ENCODE peak calls at places on chromosome 20, in five cellular contexts. One of them, this sample, is unnamed.

GRCh38 chr20:61331542-61331941 is 79.5 kb downstream of the CDH4 start:
- DNase-seq in AG09309: no peak
- DNase-seq in mesothelial cell of epicardium: peak
- DNase-seq in ascending aorta: no peak
- DNase-seq in progenitor cell of endocrine pancreas: no peak
- DNase-seq in this sample: peak

GRCh38 chr20:39116020-39116419 is 153.9 kb downstream of the DHX35 start:
- DNase-seq in ascending aorta: no peak
- DNase-seq in mesothelial cell of epicardium: no peak
- DNase-seq in progenitor cell of endocrine pancreas: no peak
- DNase-seq in AG09309: no peak
- DNase-seq in this sample: no peak

GRCh38 chr20:46013826-46014516 is 5.3 kb downstream of the MMP9 start:
- DNase-seq in AG09309: no peak
- DNase-seq in mesothelial cell of epicardium: no peak
- DNase-seq in ascending aorta: no peak
- DNase-seq in progenitor cell of endocrine pancreas: peak
- DNase-seq in this sample: peak

GRCh38 chr20:14918981-14919380 is 581.6 kb upstream of the FLRT3 start:
- DNase-seq in AG09309: no peak
- DNase-seq in ascending aorta: no peak
- DNase-seq in mesothelial cell of epicardium: no peak
- DNase-seq in progenitor cell of endocrine pancreas: no peak
- DNase-seq in this sample: no peak

GRCh38 chr20:5660346-5660745 is 89.9 kb upstream of the SHLD1 start:
- DNase-seq in AG09309: no peak
- DNase-seq in progenitor cell of endocrine pancreas: no peak
- DNase-seq in ascending aorta: no peak
- DNase-seq in mesothelial cell of epicardium: no peak
- DNase-seq in this sample: no peak

GRCh38 chr20:24721891-24722530 is 227.1 kb upstream of the CST7 start:
- DNase-seq in progenitor cell of endocrine pancreas: no peak
- DNase-seq in mesothelial cell of epicardium: no peak
- DNase-seq in ascending aorta: no peak
- DNase-seq in AG09309: no peak
- DNase-seq in this sample: no peak

GRCh38 chr20:38658879-38659612 is 57.4 kb downstream of the ARHGAP40 start:
- DNase-seq in mesothelial cell of epicardium: no peak
- DNase-seq in progenitor cell of endocrine pancreas: peak
- DNase-seq in ascending aorta: no peak
- DNase-seq in AG09309: no peak
- DNase-seq in this sample: no peak

GRCh38 chr20:42530855-42531674 is 658.6 kb downstream of the PTPRT start:
- DNase-seq in progenitor cell of endocrine pancreas: no peak
- DNase-seq in mesothelial cell of epicardium: no peak
- DNase-seq in AG09309: no peak
- DNase-seq in ascending aorta: no peak
- DNase-seq in this sample: no peak

GRCh38 chr20:37989601-37990001 is 43.7 kb downstream of the TTI1 start:
- DNase-seq in progenitor cell of endocrine pancreas: no peak
- DNase-seq in mesothelial cell of epicardium: no peak
- DNase-seq in ascending aorta: no peak
- DNase-seq in AG09309: no peak
- DNase-seq in this sample: no peak

GRCh38 chr20:52105573-52106422 is 85.8 kb downstream of the ZFP64 start:
- DNase-seq in ascending aorta: no peak
- DNase-seq in progenitor cell of endocrine pancreas: peak
- DNase-seq in AG09309: no peak
- DNase-seq in mesothelial cell of epicardium: no peak
- DNase-seq in this sample: no peak

GRCh38 chr20:58497076-58497665 is 18.0 kb downstream of the APCDD1L start:
- DNase-seq in AG09309: no peak
- DNase-seq in ascending aorta: no peak
- DNase-seq in progenitor cell of endocrine pancreas: no peak
- DNase-seq in mesothelial cell of epicardium: no peak
- DNase-seq in this sample: no peak

GRCh38 chr20:33169176-33169794 is 1.3 kb downstream of the BPIFA2 start:
- DNase-seq in AG09309: no peak
- DNase-seq in progenitor cell of endocrine pancreas: no peak
- DNase-seq in ascending aorta: no peak
- DNase-seq in mesothelial cell of epicardium: no peak
- DNase-seq in this sample: no peak

GRCh38 chr20:1897965-1898464 is 2.8 kb downstream of the SIRPA start:
- DNase-seq in ascending aorta: peak
- DNase-seq in mesothelial cell of epicardium: no peak
- DNase-seq in progenitor cell of endocrine pancreas: no peak
- DNase-seq in AG09309: no peak
- DNase-seq in this sample: peak

GRCh38 chr20:21633829-21634228 is 71.6 kb upstream of the PAX1 start:
- DNase-seq in progenitor cell of endocrine pancreas: no peak
- DNase-seq in mesothelial cell of epicardium: no peak
- DNase-seq in ascending aorta: no peak
- DNase-seq in AG09309: no peak
- DNase-seq in this sample: no peak

GRCh38 chr20:7214081-7214740 is 446.7 kb downstream of the BMP2 start:
- DNase-seq in mesothelial cell of epicardium: no peak
- DNase-seq in ascending aorta: no peak
- DNase-seq in AG09309: no peak
- DNase-seq in progenitor cell of endocrine pancreas: no peak
- DNase-seq in this sample: no peak

GRCh38 chr20:2610941-2611720 is 41.3 kb upstream of the NOP56 start:
- DNase-seq in mesothelial cell of epicardium: no peak
- DNase-seq in ascending aorta: no peak
- DNase-seq in AG09309: no peak
- DNase-seq in progenitor cell of endocrine pancreas: no peak
- DNase-seq in this sample: no peak

GRCh38 chr20:7171911-7172310 is 404.4 kb downstream of the BMP2 start:
- DNase-seq in ascending aorta: no peak
- DNase-seq in progenitor cell of endocrine pancreas: no peak
- DNase-seq in AG09309: peak
- DNase-seq in mesothelial cell of epicardium: no peak
- DNase-seq in this sample: no peak

GRCh38 chr20:33882018-33882417 is 70.9 kb downstream of the CHMP4B start:
- DNase-seq in progenitor cell of endocrine pancreas: no peak
- DNase-seq in AG09309: no peak
- DNase-seq in mesothelial cell of epicardium: no peak
- DNase-seq in ascending aorta: no peak
- DNase-seq in this sample: no peak

GRCh38 chr20:38894091-38894847 is 31.9 kb upstream of the FAM83D start:
- DNase-seq in mesothelial cell of epicardium: no peak
- DNase-seq in ascending aorta: no peak
- DNase-seq in AG09309: no peak
- DNase-seq in progenitor cell of endocrine pancreas: no peak
- DNase-seq in this sample: no peak

GRCh38 chr20:24949756-24950127 is 673 bp downstream of the CST7 start:
- DNase-seq in AG09309: no peak
- DNase-seq in mesothelial cell of epicardium: no peak
- DNase-seq in progenitor cell of endocrine pancreas: no peak
- DNase-seq in ascending aorta: no peak
- DNase-seq in this sample: no peak

GRCh38 chr20:39117486-39117885 is 155.3 kb downstream of the DHX35 start:
- DNase-seq in ascending aorta: no peak
- DNase-seq in progenitor cell of endocrine pancreas: no peak
- DNase-seq in mesothelial cell of epicardium: no peak
- DNase-seq in AG09309: no peak
- DNase-seq in this sample: no peak

GRCh38 chr20:57146155-57146554 is 120.3 kb downstream of the BMP7 start:
- DNase-seq in progenitor cell of endocrine pancreas: no peak
- DNase-seq in AG09309: no peak
- DNase-seq in ascending aorta: no peak
- DNase-seq in mesothelial cell of epicardium: no peak
- DNase-seq in this sample: no peak

GRCh38 chr20:61801065-61801360 is 264.7 kb downstream of the TAF4 start:
- DNase-seq in progenitor cell of endocrine pancreas: no peak
- DNase-seq in ascending aorta: no peak
- DNase-seq in AG09309: no peak
- DNase-seq in mesothelial cell of epicardium: peak
- DNase-seq in this sample: no peak

GRCh38 chr20:25863536-25864325 is 167.1 kb upstream of the ZNF337 start:
- DNase-seq in AG09309: no peak
- DNase-seq in mesothelial cell of epicardium: no peak
- DNase-seq in ascending aorta: no peak
- DNase-seq in progenitor cell of endocrine pancreas: no peak
- DNase-seq in this sample: no peak

GRCh38 chr20:55269913-55270312 is 735.4 kb downstream of the CBLN4 start:
- DNase-seq in progenitor cell of endocrine pancreas: no peak
- DNase-seq in AG09309: no peak
- DNase-seq in ascending aorta: no peak
- DNase-seq in mesothelial cell of epicardium: no peak
- DNase-seq in this sample: no peak
- TF ChIP-seq CTCF in progenitor cell of endocrine pancreas: no peak
- TF ChIP-seq CTCF in AG09309: no peak
- TF ChIP-seq CTCF in ascending aorta: no peak
- TF ChIP-seq CTCF in mesothelial cell of epicardium: no peak
- TF ChIP-seq CTCF in this sample: no peak

GRCh38 chr20:40251284-40251932 is 437.6 kb downstream of the MAFB start:
- DNase-seq in progenitor cell of endocrine pancreas: no peak
- DNase-seq in AG09309: no peak
- DNase-seq in ascending aorta: no peak
- DNase-seq in mesothelial cell of epicardium: no peak
- DNase-seq in this sample: no peak
- TF ChIP-seq CTCF in progenitor cell of endocrine pancreas: peak
- TF ChIP-seq CTCF in AG09309: peak
- TF ChIP-seq CTCF in ascending aorta: peak
- TF ChIP-seq CTCF in mesothelial cell of epicardium: no peak
- TF ChIP-seq CTCF in this sample: peak

GRCh38 chr20:49982346-49983122 is at the start of gene SNAI1:
- DNase-seq in AG09309: peak
- DNase-seq in ascending aorta: peak
- DNase-seq in progenitor cell of endocrine pancreas: peak
- DNase-seq in mesothelial cell of epicardium: peak
- DNase-seq in this sample: peak
- TF ChIP-seq CTCF in AG09309: peak
- TF ChIP-seq CTCF in ascending aorta: peak
- TF ChIP-seq CTCF in progenitor cell of endocrine pancreas: peak
- TF ChIP-seq CTCF in mesothelial cell of epicardium: peak
- TF ChIP-seq CTCF in this sample: peak

DNA sequence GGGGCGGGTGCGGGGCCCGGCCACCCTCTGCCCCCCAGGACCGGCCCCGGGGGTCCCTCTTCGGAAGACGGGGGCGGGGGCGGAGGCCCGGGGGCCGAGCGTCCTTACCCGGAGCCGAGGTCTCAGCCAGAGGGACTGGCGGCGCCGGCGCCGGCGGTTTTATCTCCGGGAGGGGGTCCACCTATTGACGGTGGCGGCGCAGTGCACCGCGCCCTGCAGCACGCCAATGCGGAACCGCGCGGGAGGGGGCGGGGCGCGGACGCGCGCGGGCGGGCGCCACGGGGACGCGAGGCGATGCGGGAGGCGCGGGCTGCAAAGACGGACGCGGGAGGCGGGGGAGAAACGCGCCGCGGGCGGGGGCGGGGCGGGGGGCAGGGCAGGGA is at the start of gene EEF1A2:
- DNase-seq in ascending aorta: no peak
- DNase-seq in mesothelial cell of epicardium: no peak
- DNase-seq in AG09309: no peak
- DNase-seq in progenitor cell of endocrine pancreas: peak
- DNase-seq in this sample: no peak
- TF ChIP-seq CTCF in ascending aorta: peak
- TF ChIP-seq CTCF in mesothelial cell of epicardium: no peak
- TF ChIP-seq CTCF in AG09309: no peak
- TF ChIP-seq CTCF in progenitor cell of endocrine pancreas: no peak
- TF ChIP-seq CTCF in this sample: peak

DNA sequence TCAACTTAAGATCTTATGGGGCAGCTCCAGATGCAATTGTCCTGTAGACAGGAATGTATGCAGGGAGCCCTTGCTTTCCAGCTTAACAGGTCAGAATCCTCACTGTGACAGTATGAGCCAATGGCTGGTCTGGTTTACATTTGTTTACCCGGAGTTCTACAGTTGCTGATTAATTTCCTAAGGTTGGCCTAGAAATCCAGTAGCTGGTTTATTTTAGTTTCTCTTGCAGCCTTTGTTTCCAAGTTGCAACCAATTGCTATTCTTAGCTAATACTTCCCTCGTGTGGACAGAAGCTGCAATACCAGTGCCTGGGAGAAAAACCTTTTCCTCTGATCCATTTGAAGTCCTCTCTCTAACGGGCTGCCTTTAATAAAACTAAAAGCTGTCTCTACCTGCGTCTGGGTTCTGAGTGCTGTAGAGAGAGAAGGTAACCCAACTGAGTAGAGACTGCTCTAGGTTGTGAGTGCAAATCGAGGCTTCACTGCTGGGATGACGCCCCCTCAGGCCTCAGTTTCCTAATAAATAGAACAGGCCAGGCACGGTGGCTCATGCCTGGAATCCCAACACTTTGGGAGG is 45.9 kb downstream of the ZNF217 start:
- DNase-seq in ascending aorta: no peak
- DNase-seq in progenitor cell of endocrine pancreas: peak
- DNase-seq in mesothelial cell of epicardium: no peak
- DNase-seq in AG09309: peak
- DNase-seq in this sample: no peak
- TF ChIP-seq CTCF in ascending aorta: peak
- TF ChIP-seq CTCF in progenitor cell of endocrine pancreas: peak
- TF ChIP-seq CTCF in mesothelial cell of epicardium: peak
- TF ChIP-seq CTCF in AG09309: peak
- TF ChIP-seq CTCF in this sample: peak